ENCODE peak calls at places on chromosomes 1 and 21, in four cellular contexts. K, X, R and O are unnamed samples.

GRCh38 chr1:248404024-248404423 is 1.2 kb downstream of the OR2T1 start:
- DNase-seq in X (no peak), R (no peak), K (no peak), O (no peak)

GRCh38 chr1:3024588-3024987 is 3.3 kb downstream of the ACTRT2 start:
- DNase-seq in K (no peak), R (no peak), X (no peak), O (no peak)

GRCh38 chr1:92752719-92753118 is 32.2 kb downstream of the EVI5 start:
- DNase-seq in K (no peak), R (no peak), X (no peak), O (no peak)

GRCh38 chr1:36609241-36610027 is 126.7 kb upstream of the CSF3R start:
- DNase-seq in X (no peak), R (peak), K (no peak), O (peak)

GRCh38 chr1:30834249-30834648 is 74.3 kb downstream of the SDC3 start:
- DNase-seq in X (no peak), K (no peak), R (no peak), O (no peak)

GRCh38 chr1:85576256-85576641 is 4.3 kb upstream of the CCN1 start:
- DNase-seq in R (no peak), K (no peak), X (no peak), O (no peak)

GRCh38 chr1:153536618-153537375 is 1.0 kb upstream of the S100A6 start:
- DNase-seq in X (no peak), K (peak), R (no peak), O (no peak)

GRCh38 chr1:207487636-207488035 is 8.3 kb upstream of the CR1 start:
- DNase-seq in R (no peak), X (no peak), K (no peak), O (no peak)

GRCh38 chr1:184493987-184494388 is 107.2 kb downstream of the C1orf21 start:
- DNase-seq in R (no peak), X (no peak), K (no peak), O (no peak)

GRCh38 chr1:51519857-51520699 is 1.0 kb upstream of the EPS15 start:
- DNase-seq in X (no peak), K (no peak), R (no peak), O (no peak)

GRCh38 chr1:13737388-13737787 is 37.4 kb downstream of the PRDM2 start:
- DNase-seq in R (peak), K (no peak), X (no peak), O (no peak)

GRCh38 chr1:212951058-212951923 is 950 bp downstream of the VASH2 start:
- DNase-seq in K (no peak), X (no peak), R (no peak), O (no peak)

GRCh38 chr1:17412093-17412870 is 27.2 kb downstream of the RCC2 start:
- DNase-seq in K (no peak), X (no peak), R (no peak), O (no peak)

GRCh38 chr1:71532343-71532742 is 451.5 kb upstream of the ZRANB2 start:
- DNase-seq in X (no peak), K (no peak), R (no peak), O (no peak)

GRCh38 chr1:62900566-62900965 is 116.6 kb downstream of the ATG4C start:
- DNase-seq in R (no peak), K (no peak), X (no peak), O (no peak)

GRCh38 chr1:212512731-212513559 is 80.2 kb downstream of the NENF start:
- DNase-seq in K (no peak), R (no peak), X (no peak), O (no peak)

GRCh38 chr1:198443374-198444233 is 96.9 kb downstream of the ATP6V1G3 start:
- DNase-seq in X (no peak), R (no peak), K (no peak), O (peak)

GRCh38 chr1:203306970-203307541 is 1.7 kb downstream of the BTG2 start:
- DNase-seq in R (peak), X (peak), K (peak), O (no peak)

GRCh38 chr1:25037174-25038074 is 107.3 kb upstream of the RUNX3 start:
- DNase-seq in X (peak), K (no peak), R (peak), O (no peak)

GRCh38 chr1:151773698-151774097 is 10.4 kb upstream of the MRPL9 start:
- DNase-seq in R (no peak), K (no peak), X (no peak), O (peak)

GRCh38 chr1:221887091-221887746 is 145.3 kb upstream of the DUSP10 start:
- DNase-seq in R (no peak), X (peak), K (peak), O (peak)

GRCh38 chr21:34593954-34594531 is 20.9 kb downstream of the RCAN1 start:
- DNase-seq in K (no peak), X (no peak), R (no peak), O (no peak)

GRCh38 chr21:41360072-41360821 is 1.6 kb upstream of the MX2 start:
- DNase-seq in X (no peak), K (no peak), R (no peak), O (no peak)

GRCh38 chr1:113940365-113941244 is 11.5 kb downstream of the HIPK1 start:
- DNase-seq in K (no peak), R (peak), X (no peak), O (no peak)

DNA sequence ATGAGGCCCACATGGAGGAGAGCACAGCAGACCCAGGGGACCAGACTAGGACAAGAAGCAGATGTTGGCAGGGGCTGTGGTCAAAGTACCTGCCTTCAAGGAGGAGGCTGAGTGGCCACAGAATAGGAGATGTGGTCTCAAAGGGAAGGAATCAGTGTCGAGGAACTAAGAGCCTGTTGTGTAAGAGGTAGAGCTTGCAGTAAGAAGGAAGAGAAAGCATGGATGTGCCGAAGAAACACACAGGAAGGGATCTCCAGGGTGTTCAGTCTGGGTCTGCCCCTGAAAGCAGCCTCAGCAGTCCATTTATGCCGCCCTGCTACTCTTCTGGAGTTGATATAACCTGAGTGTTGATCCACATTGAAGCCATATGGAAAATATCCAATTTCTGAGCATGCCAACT is 83.9 kb downstream of the NID1 start:
- DNase-seq in X (no peak), R (no peak), K (no peak), O (no peak)
- H3K27ac ChIP-seq in X (no peak), R (no peak), K (no peak), O (no peak)

DNA sequence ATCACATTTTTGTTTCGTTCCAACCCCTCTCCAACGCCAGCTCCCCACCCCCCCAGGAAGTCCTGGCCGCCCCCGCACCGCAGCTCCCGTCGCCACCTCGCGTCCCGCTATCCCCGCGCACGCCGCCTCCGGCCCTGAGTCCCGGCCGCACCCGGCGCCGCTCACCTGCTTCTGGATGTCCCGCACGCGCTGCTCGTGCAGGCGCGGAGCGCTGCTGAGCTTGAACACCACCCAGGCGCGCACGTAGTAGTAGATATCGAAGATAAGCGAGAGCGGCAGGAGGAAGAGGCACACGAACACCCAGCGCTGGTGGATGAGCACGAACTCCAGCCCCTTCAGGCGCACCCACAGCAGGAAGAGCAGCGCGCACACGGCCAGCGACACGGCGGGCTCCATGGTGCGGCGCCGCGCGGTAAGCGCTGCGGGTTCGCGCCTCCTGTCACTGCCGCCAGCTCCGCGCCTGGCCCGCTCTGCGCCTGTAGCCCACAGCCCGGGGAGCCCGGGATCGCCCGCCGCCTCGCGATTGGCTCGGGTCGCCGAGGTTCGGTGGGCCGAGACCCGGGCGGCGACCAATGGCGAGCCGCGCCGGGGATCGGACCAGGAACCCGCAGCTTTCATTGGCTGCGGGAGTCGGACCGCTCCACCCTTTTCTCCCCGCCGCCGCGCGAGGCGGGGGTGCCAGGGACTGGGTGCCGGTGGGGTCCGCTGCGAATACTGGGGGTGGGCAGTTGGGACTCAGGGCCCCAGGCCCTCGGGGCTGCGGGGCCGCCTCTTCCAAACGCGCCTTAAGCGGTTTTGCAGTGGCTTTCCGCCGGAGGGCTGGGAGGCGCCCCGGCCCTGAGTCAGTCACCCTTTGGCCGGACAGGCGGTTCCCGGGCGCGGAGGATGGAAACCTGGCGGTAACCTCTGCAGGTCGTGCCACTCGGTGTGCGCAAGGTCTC is at the start of gene DHCR24:
- DNase-seq in R (peak), K (peak), X (peak), O (no peak)
- H3K27ac ChIP-seq in R (peak), K (no peak), X (peak), O (peak)

GRCh38 chr1:164660415-164661174 is 101.6 kb downstream of the PBX1 start:
- DNase-seq in K (no peak), R (peak), X (no peak), O (no peak)
- H3K27ac ChIP-seq in K (no peak), R (peak), X (no peak), O (peak)

DNA sequence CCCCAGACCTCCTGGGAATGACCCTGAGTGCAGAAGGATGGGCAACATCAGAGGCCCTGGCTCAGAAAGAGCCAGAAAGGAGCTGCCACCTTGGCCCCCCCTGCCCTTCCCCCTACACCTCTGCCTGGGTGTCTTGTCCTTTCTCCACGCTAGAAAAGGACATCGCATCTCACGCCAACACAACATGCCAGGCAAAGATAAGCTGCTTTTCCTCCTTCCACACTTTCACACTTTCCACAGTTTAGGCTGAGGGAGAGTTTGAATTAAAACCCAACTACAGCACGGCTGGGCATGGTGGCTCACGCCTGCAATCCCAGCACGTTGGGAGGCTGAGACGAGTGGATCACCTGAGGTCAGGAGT is 109.5 kb downstream of the SPSB1 start:
- DNase-seq in R (no peak), K (no peak), X (no peak), O (no peak)
- H3K27ac ChIP-seq in R (no peak), K (peak), X (peak), O (no peak)